ENCODE peak calls at places on chromosomes 4 and X, in five cellular contexts. M is CD8-positive, alpha-beta T cell; W is uterus; L is ovary; H is IMR-90. O is an unnamed sample.

GRCh38 chr4:152382057-152382785 is 153.7 kb downstream of the FBXW7 start:
- DNase-seq in M (no peak), W (no peak), L (peak; percentile 20), H (peak; percentile 21), O (no peak)

GRCh38 chr4:146522862-146523205 is 1.1 kb upstream of the SLC10A7 start:
- DNase-seq in M (no peak), W (no peak), L (no peak), H (peak; percentile 4), O (no peak)

GRCh38 chrX:110317820-110318663 is at the start of gene AMMECR1:
- DNase-seq in M (peak; percentile 84), W (peak; percentile 80), L (peak; percentile 81), H (peak; percentile 79), O (peak; percentile 87)

GRCh38 chrX:101676571-101676970 is 16.9 kb upstream of the ARMCX2 start:
- DNase-seq in M (no peak), W (no peak), L (no peak), H (no peak), O (no peak)

GRCh38 chr4:117334451-117335188 is 249.2 kb upstream of the TRAM1L1 start:
- DNase-seq in M (no peak), W (no peak), L (no peak), H (no peak), O (no peak)

GRCh38 chr4:24805036-24805435 is 9.7 kb downstream of the SOD3 start:
- DNase-seq in M (no peak), W (no peak), L (no peak), H (no peak), O (no peak)

GRCh38 chrX:40371376-40371775 is 209.4 kb upstream of the ATP6AP2 start:
- DNase-seq in M (no peak), W (no peak), L (no peak), H (no peak), O (no peak)

GRCh38 chr4:154490261-154490588 is 1.4 kb downstream of the DCHS2 start:
- DNase-seq in M (no peak), W (no peak), L (no peak), H (no peak), O (no peak)

GRCh38 chrX:23828894-23829293 is 45.9 kb downstream of the SAT1 start:
- DNase-seq in M (no peak), W (no peak), L (no peak), H (peak; percentile 11), O (no peak)

GRCh38 chrX:125090046-125090445 is 229.6 kb upstream of the TEX13C start:
- DNase-seq in M (no peak), W (no peak), L (no peak), H (no peak), O (no peak)

GRCh38 chr4:38523524-38524448 is 140.2 kb upstream of the KLF3 start:
- DNase-seq in M (peak; percentile 27), W (no peak), L (no peak), H (no peak), O (no peak)

GRCh38 chr4:113684534-113685091 is 76.9 kb downstream of the CAMK2D start:
- DNase-seq in M (no peak), W (peak; percentile 39), L (peak; percentile 47), H (peak; percentile 84), O (peak; percentile 63)

GRCh38 chr4:67531349-67531748 is 14.0 kb downstream of the CENPC start:
- DNase-seq in M (no peak), W (no peak), L (no peak), H (no peak), O (no peak)

GRCh38 chr4:102420563-102421221 is 75.4 kb upstream of the SLC39A8 start:
- DNase-seq in M (no peak), W (no peak), L (no peak), H (peak; percentile 26), O (no peak)

GRCh38 chr4:148442830-148443549 is 776 bp upstream of the NR3C2 start:
- DNase-seq in M (peak; percentile 51), W (no peak), L (no peak), H (no peak), O (no peak)

GRCh38 chrX:128929281-128930057 is 593.8 kb downstream of the SMARCA1 start:
- DNase-seq in M (no peak), W (no peak), L (no peak), H (no peak), O (no peak)

GRCh38 chrX:81377329-81377728 is 175.4 kb downstream of the SH3BGRL start:
- DNase-seq in M (no peak), W (no peak), L (no peak), H (peak; percentile 27), O (no peak)

GRCh38 chr4:20353646-20354045 is 101.9 kb downstream of the SLIT2 start:
- DNase-seq in M (no peak), W (no peak), L (no peak), H (no peak), O (no peak)

GRCh38 chrX:123920065-123920785 is 41.3 kb upstream of the STAG2 start:
- DNase-seq in M (no peak), W (no peak), L (no peak), H (peak; percentile 84), O (no peak)

GRCh38 chr4:38948551-38948950 is 80.9 kb downstream of the FAM114A1 start:
- DNase-seq in M (no peak), W (peak; percentile 64), L (peak; percentile 73), H (peak; percentile 95), O (peak; percentile 23)

GRCh38 chr4:7189475-7190277 is 2.7 kb upstream of the SORCS2 start:
- DNase-seq in M (no peak), W (peak; percentile 8), L (no peak), H (no peak), O (no peak)

GRCh38 chr4:8939160-8939855 is 67.7 kb upstream of the HMX1 start:
- DNase-seq in M (no peak), W (no peak), L (no peak), H (no peak), O (no peak)

GRCh38 chr4:92262371-92262770 is 41.4 kb upstream of the GRID2 start:
- DNase-seq in M (no peak), W (no peak), L (no peak), H (no peak), O (no peak)

GRCh38 chrX:119455264-119455663 is 13.0 kb upstream of the SLC25A5 start:
- DNase-seq in M (no peak), W (no peak), L (no peak), H (peak; percentile 69), O (no peak)

GRCh38 chrX:54695231-54695630 is 102.8 kb downstream of the ITIH6 start:
- DNase-seq in M (no peak), W (no peak), L (no peak), H (peak; percentile 3), O (peak; percentile 21)

GRCh38 chrX:65985922-65986588 is 53.8 kb downstream of the VSIG4 start:
- DNase-seq in M (peak; percentile 68), W (peak; percentile 12), L (peak; percentile 17), H (peak; percentile 47), O (peak; percentile 13)

GRCh38 chr4:97016186-97016945 is 1126.9 kb downstream of the STPG2 start:
- DNase-seq in M (no peak), W (no peak), L (no peak), H (no peak), O (no peak)

GRCh38 chr4:118732591-118733330 is 47.6 kb downstream of the METTL14 start:
- DNase-seq in M (no peak), W (no peak), L (no peak), H (peak; percentile 58), O (no peak)

GRCh38 chr4:118730683-118731082 is 45.5 kb downstream of the METTL14 start:
- DNase-seq in M (no peak), W (no peak), L (no peak), H (peak; percentile 28), O (no peak)

GRCh38 chr4:118727360-118727759 is 42.2 kb downstream of the METTL14 start:
- DNase-seq in M (no peak), W (no peak), L (no peak), H (peak; percentile 59), O (no peak)

GRCh38 chr4:118734491-118735205 is 49.5 kb downstream of the METTL14 start:
- DNase-seq in M (no peak), W (no peak), L (no peak), H (no peak), O (no peak)

DNA sequence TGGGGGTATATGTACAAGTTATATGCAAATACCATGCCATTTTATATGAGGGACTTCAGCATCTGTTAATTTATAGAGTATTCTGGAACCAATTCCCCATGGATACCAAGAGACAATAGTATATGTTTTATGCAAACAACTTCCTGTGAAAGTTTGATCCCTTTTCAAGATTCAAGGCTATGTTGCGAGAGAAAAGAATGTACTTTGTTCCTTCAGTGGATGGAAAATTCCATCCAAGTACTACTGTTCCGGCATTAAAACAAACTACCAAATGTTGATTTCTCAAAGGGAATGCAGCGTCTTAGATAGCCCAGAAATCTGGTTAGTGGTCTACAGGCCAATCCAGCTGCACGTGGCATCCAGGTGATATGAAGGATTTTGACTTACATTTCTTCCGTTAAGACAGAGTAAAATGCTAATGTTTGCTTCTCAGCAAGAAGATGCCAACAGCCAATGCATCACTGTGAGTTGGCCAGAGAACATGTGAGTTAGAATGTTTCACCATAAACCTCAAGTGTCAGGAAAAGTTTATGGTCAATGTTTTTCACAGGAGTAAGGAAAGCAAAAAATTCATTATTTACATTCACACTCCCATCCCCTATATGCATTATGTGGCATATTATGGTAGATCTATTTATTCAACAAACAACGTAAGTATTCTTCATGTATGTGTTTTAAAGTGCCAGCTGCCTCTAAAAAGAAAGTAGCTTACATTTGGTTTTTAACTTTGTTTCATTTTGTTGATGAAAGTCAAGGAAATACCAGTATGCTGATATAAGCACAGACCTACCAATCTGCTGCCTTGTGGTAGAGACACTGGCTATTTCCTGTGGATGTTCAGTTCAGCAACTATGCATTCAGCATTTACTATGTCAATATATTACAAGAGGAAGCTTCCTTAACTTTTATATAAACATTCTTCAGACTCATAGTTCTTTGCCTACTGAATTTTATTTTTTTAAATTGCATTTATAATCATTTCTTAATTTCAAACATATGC is 44.4 kb downstream of the METTL14 start:
- DNase-seq in M (peak; percentile 24), W (no peak), L (no peak), H (peak; percentile 92), O (no peak)
- H3K27ac ChIP-seq in M (peak overlapping the region; percentile 1), W (no peak overlapping the region), L (no peak overlapping the region), H (peak overlapping the region; percentile 80), O (no peak overlapping the region)

GRCh38 chr4:122874194-122874593 is 47.6 kb downstream of the FGF2 start:
- DNase-seq in M (no peak), W (no peak), L (no peak), H (peak; percentile 90), O (no peak)
- H3K4me1 ChIP-seq in M (no peaks in the 10 kb centered on the region), W (peaks cover 5% of the 10 kb centered on the region), L (peaks cover 2% of the 10 kb centered on the region), H (peaks cover 10% of the 10 kb centered on the region), O (no peaks in the 10 kb centered on the region)

DNA sequence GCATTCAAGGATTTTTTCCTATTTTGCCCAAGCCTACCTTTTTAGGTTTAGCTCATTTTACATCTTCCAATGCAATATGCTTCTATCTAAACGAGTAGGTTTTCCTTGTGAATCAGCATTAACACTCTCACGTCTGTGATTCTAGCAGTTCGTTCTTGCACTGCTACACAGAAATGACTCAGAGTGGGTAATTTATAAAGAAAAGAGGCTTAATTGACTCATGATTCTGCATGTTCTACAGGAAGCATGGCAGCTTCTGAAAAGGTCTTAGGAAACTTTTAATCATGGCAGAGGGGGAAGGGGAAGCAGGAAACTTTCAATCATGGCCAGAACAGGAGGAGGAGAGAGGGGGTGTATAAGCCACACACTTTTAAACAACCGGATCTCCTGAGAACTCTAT is 44.9 kb downstream of the SPANXN1 start:
- DNase-seq in M (no peak), W (no peak), L (no peak), H (no peak), O (no peak)
- H3K27me3 ChIP-seq in M (no peaks in the 10 kb centered on the region), W (no peaks in the 10 kb centered on the region), L (no peaks in the 10 kb centered on the region), H (no peaks in the 10 kb centered on the region), O (no peaks in the 10 kb centered on the region)

DNA sequence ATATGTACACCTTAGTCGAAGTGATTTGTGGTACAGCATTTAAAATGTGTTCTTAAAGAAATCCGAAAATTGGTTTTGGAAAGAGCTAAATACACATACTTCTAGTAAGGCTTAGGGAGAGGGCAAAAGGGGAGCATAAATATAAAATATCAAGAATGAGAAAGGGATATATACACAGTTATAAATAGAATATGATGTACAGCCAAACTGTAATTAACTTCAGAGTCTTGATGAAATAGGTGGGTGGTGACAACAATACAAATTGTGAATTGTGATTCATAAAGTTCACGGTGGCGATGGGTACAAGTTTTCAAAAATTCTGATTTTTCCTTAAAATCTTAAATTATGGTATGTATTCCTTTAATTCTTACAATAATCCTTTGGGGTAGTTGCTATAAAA is 62.2 kb downstream of the KDM6A start:
- DNase-seq in M (no peak), W (no peak), L (no peak), H (no peak), O (no peak)
- H3K27ac ChIP-seq in M (no peak overlapping the region), W (no peak overlapping the region), L (no peak overlapping the region), H (no peak overlapping the region), O (no peak overlapping the region)

O was measured in testis.